ENCODE peak calls at places on chromosomes 4 and X, in ten cellular contexts. V is fibroblast of the aortic adventitia, G is OCI-LY7, J is PC-3, R is K562, S is heart right ventricle, A is ovary, O is HCT116, X is GM06990, H is lower leg skin. D is an unnamed sample.

GRCh38 chr4:153538408-153539057 is 72.4 kb downstream of the TMEM131L start:
- DNase-seq in V (peak), G (no peak), J (no peak), R (no peak), S (peak), A (no peak), O (no peak), X (no peak), H (no peak), D (peak)

GRCh38 chrX:107766470-107767140 is 9.0 kb downstream of the TSC22D3 start:
- DNase-seq in V (peak), G (no peak), J (peak), R (no peak), S (peak), A (peak), O (no peak), X (no peak), H (peak), D (peak)

GRCh38 chr4:27198971-27199370 is 338.3 kb downstream of the STIM2 start:
- DNase-seq in V (no peak), G (no peak), J (no peak), R (no peak), S (no peak), A (no peak), O (no peak), X (no peak), H (no peak), D (no peak)

GRCh38 chr4:3107271-3108185 is 33.0 kb downstream of the HTT start:
- DNase-seq in V (peak), G (no peak), J (no peak), R (no peak), S (no peak), A (no peak), O (no peak), X (no peak), H (no peak), D (peak)

GRCh38 chr4:165328708-165329107 is 1.2 kb downstream of the MSMO1 start:
- DNase-seq in V (no peak), G (no peak), J (no peak), R (peak), S (no peak), A (no peak), O (no peak), X (no peak), H (no peak), D (no peak)

GRCh38 chrX:102712967-102713677 is 874 bp downstream of the GPRASP2 start:
- DNase-seq in V (peak), G (no peak), J (peak), R (peak), S (peak), A (peak), O (no peak), X (no peak), H (peak), D (peak)

GRCh38 chr4:187417761-187418160 is 577.8 kb upstream of the ZFP42 start:
- DNase-seq in V (no peak), G (no peak), J (no peak), R (no peak), S (no peak), A (no peak), O (no peak), X (no peak), H (no peak), D (no peak)

GRCh38 chr4:47840291-47840690 is 2.4 kb upstream of the CORIN start:
- DNase-seq in V (no peak), G (no peak), J (no peak), R (no peak), S (no peak), A (no peak), O (no peak), X (no peak), H (no peak), D (no peak)

GRCh38 chrX:63350551-63350950 is 581 bp downstream of the SPIN4 start:
- DNase-seq in V (peak), G (peak), J (peak), R (peak), S (peak), A (peak), O (no peak), X (peak), H (peak), D (no peak)

GRCh38 chr4:39922389-39922788 is 55.3 kb downstream of the PDS5A start:
- DNase-seq in V (no peak), G (no peak), J (no peak), R (no peak), S (no peak), A (no peak), O (no peak), X (no peak), H (no peak), D (no peak)

GRCh38 chr4:80016506-80016905 is 56.5 kb downstream of the ANTXR2 start:
- DNase-seq in V (no peak), G (no peak), J (no peak), R (no peak), S (no peak), A (no peak), O (no peak), X (no peak), H (no peak), D (no peak)

GRCh38 chr4:80017125-80017854 is 55.7 kb downstream of the ANTXR2 start:
- DNase-seq in V (peak), G (no peak), J (peak), R (no peak), S (no peak), A (no peak), O (no peak), X (no peak), H (no peak), D (no peak)

GRCh38 chr4:80015407-80016189 is 57.4 kb downstream of the ANTXR2 start:
- DNase-seq in V (no peak), G (no peak), J (no peak), R (no peak), S (no peak), A (no peak), O (no peak), X (no peak), H (no peak), D (no peak)

GRCh38 chr4:80012291-80012690 is 60.7 kb downstream of the ANTXR2 start:
- DNase-seq in V (no peak), G (no peak), J (no peak), R (no peak), S (no peak), A (no peak), O (no peak), X (no peak), H (no peak), D (no peak)

DNA sequence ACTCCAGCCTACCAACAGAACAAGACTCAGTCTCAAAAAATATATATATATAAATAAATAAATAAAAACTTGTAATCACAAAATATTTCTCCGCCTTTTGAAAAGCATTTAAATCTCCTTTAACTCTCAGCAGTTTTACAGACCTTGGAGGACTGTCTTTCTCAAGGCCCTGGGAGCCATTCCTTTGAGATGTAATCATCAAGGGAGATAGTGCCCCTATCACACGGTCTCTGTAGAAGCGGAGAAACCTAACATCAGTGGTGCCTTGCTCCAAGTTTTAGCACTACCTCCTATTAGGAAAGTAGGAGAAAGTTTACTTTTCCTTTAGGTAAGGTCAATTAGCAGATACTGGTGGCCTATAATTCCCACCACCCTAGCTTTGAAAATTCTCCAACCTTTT is 58.5 kb downstream of the ANTXR2 start:
- DNase-seq in V (no peak), G (no peak), J (no peak), R (no peak), S (no peak), A (no peak), O (no peak), X (no peak), H (no peak), D (no peak)
- H3K4me3 ChIP-seq in V (no peak), G (no peak), J (no peak), R (no peak), S (no peak), A (no peak), O (no peak), X (no peak), H (no peak), D (no peak)

GRCh38 chr4:56817840-56818491 is 3.5 kb downstream of the SPINK2 start:
- DNase-seq in V (no peak), G (no peak), J (peak), R (no peak), S (no peak), A (no peak), O (no peak), X (peak), H (no peak), D (no peak)

GRCh38 chr4:56818797-56819196 is 2.7 kb downstream of the SPINK2 start:
- DNase-seq in V (no peak), G (no peak), J (no peak), R (no peak), S (no peak), A (no peak), O (no peak), X (no peak), H (no peak), D (no peak)

GRCh38 chr4:56823933-56824600 is 2.6 kb upstream of the SPINK2 start:
- DNase-seq in V (no peak), G (no peak), J (no peak), R (no peak), S (no peak), A (no peak), O (no peak), X (no peak), H (no peak), D (no peak)

DNA sequence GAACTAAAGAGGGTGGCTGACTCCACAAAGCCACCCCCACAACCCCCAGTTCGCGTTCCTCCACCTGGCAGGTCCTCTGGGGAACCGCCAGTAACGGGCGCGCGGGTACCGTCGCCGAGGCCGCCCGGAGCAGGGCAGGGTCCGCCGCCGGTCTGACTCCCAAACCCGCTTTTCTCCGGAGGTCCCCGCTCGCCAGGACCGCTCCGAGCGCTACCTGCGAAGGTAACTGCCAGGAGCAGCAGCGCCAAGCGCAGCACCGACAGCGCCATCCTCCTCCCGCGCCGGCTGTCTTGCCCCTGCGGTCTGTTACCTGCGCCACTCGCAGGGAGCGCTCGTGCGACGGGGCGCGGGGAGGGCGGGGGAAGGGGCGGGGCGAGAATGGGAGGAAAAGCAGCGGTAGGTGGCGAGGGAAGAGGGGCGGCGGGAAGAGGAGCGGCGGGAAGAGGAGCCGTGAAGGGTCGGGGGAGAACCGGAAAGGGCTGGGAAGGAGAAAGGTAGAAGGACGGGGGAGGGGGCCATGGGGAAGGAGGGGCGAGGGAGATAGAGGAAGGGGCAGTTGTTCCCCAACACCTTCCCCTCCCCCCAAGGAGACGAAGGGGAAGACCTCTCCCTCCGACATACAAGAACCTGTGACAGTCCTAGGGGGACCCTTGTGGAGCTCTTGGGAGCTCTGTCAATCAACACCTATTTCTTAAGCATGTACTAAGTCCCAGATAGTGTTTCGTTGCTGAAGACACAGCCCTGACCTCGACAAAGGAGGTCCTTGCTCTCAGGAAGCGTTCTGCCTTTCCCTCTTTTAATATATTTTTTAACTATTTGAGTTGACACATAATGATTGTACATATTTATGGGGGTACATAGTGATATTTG is at the start of gene SPINK2:
- DNase-seq in V (no peak), G (peak), J (peak), R (peak), S (peak), A (no peak), O (peak), X (peak), H (no peak), D (no peak)
- H3K4me3 ChIP-seq in V (peak), G (peak), J (peak), R (no peak), S (peak), A (peak), O (peak), X (peak), H (peak), D (peak)

GRCh38 chrX:19798423-19798822 is 89.0 kb downstream of the SH3KBP1 start:
- DNase-seq in V (no peak), G (no peak), J (peak), R (no peak), S (no peak), A (no peak), O (no peak), X (no peak), H (no peak), D (no peak)
- H3K4me3 ChIP-seq in V (no peak), G (no peak), J (no peak), R (no peak), S (no peak), A (no peak), O (no peak), X (no peak), H (no peak), D (no peak)

GRCh38 chr4:85761803-85762202 is 286.9 kb downstream of the ARHGAP24 start:
- DNase-seq in V (peak), G (no peak), J (peak), R (no peak), S (no peak), A (no peak), O (no peak), X (no peak), H (no peak), D (peak)
- H3K4me3 ChIP-seq in V (no peak), G (no peak), J (no peak), R (no peak), S (no peak), A (no peak), O (no peak), X (no peak), H (no peak), D (no peak)

DNA sequence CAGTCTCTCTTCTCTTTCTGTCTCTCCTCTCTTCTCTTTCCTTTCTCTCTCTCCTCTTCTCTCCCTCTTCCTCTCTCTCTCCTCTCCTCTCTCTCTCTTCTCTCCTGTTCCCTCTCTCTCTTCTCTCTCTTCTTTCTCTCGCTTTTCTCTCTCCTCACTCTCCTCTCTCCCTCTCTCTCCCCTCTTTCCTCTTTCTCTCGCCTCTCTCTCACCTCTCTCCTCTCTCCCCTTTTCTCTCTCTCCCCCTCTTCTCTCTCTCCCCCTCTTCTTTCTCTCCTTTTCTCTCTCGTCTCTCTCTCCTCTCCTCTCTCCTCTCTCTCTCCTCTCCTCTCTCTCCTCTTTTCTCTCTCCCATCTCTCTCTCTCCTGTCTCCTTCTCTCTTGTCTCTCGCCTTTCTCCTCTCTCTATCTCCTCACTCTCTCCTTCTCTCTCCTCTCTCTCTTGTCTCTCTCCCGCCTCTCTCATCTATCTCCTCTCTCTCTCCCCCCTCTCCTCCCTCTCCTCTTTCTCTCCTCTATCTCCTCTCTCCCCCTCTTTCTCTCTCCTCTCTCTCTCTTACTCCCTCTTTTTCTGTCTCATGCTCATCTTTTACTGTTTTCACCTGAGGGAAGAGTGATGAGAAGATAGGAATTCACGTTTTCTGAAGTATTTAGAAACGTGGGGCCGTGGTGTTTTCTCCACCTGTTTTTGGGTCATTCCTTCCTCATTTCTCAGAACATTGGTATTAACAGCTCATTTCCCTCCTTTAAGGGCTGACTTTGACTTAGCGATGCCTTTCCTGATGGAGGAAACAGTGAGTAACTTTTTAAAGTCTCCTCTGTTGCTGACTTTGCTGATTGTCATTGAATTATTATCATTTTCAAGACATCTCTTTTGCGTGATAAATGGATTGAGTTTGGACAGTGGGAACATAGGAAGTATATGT is 80.6 kb upstream of the CD99 start:
- DNase-seq in V (peak), G (no peak), J (no peak), R (no peak), S (no peak), A (no peak), O (no peak), X (no peak), H (no peak), D (no peak)
- H3K4me3 ChIP-seq in V (peak), G (peak), J (peak), R (peak), S (peak), A (peak), O (peak), X (peak), H (no peak), D (peak)